ENCODE peak calls at places on chromosomes 4 and X, in seven cellular contexts. R is DND-41, X is AG04449, K is upper lobe of left lung, S is heart right ventricle, F is brain microvascular endothelial cell, Z is fibroblast of the aortic adventitia. O is an unnamed sample.

GRCh38 chr4:122453384-122454000 is 3.0 kb downstream of the IL2 start:
- DNase-seq in R (no peak), X (no peak), K (no peak), S (no peak), F (no peak), Z (no peak), O (no peak)

GRCh38 chrX:69293776-69294601 is 128.7 kb upstream of the PJA1 start:
- DNase-seq in R (peak), X (no peak), K (no peak), S (no peak), F (no peak), Z (no peak), O (no peak)

GRCh38 chr4:120636120-120636630 is 286.4 kb downstream of the PRDM5 start:
- DNase-seq in R (no peak), X (no peak), K (no peak), S (no peak), F (no peak), Z (no peak), O (no peak)

GRCh38 chr4:99099311-99099710 is 10.7 kb upstream of the ADH5 start:
- DNase-seq in R (no peak), X (no peak), K (no peak), S (no peak), F (no peak), Z (no peak), O (no peak)

GRCh38 chr4:174521800-174522182 is 497 bp downstream of the HPGD start:
- DNase-seq in R (no peak), X (no peak), K (peak), S (no peak), F (no peak), Z (no peak), O (no peak)

GRCh38 chr4:152479428-152480026 is 56.4 kb downstream of the FBXW7 start:
- DNase-seq in R (no peak), X (no peak), K (no peak), S (no peak), F (peak), Z (peak), O (no peak)

GRCh38 chr4:174717788-174718187 is 111.3 kb downstream of the GLRA3 start:
- DNase-seq in R (no peak), X (no peak), K (no peak), S (no peak), F (no peak), Z (no peak), O (no peak)

GRCh38 chrX:15570145-15570544 is 30.6 kb downstream of the ACE2 start:
- DNase-seq in R (no peak), X (no peak), K (no peak), S (no peak), F (no peak), Z (no peak), O (no peak)

GRCh38 chr4:8192748-8193738 is 6.0 kb upstream of the SH3TC1 start:
- DNase-seq in R (peak), X (no peak), K (peak), S (no peak), F (peak), Z (peak), O (peak)

GRCh38 chr4:8534601-8535000 is 45.6 kb upstream of the GPR78 start:
- DNase-seq in R (no peak), X (no peak), K (no peak), S (no peak), F (no peak), Z (no peak), O (no peak)

DNA sequence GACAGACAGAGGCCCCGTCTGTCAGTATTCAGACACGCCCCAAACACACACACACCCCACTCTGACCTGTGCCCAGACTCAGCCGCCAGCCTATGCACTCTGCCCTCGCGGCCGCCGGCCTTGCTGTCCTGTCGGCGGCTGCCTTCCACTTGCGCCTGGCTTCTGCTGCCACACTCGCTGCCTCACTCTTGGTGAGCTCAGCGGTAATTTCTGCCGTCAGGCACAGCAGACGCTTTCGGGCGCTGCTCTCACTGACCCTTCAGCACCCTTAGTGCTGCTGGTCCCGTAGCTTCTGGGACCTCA is 10.3 kb downstream of the PIGG start:
- DNase-seq in R (no peak), X (no peak), K (no peak), S (no peak), F (no peak), Z (no peak), O (no peak)
- TF ChIP-seq CTCF in R (no peak), X (no peak), K (no peak), S (no peak), F (no peak), Z (no peak), O (no peak)

GRCh38 chrX:19121466-19121865 is 802 bp downstream of the ADGRG2 start:
- DNase-seq in R (no peak), X (no peak), K (no peak), S (no peak), F (no peak), Z (no peak), O (no peak)

GRCh38 chrX:19121898-19122640 is at the start of gene ADGRG2:
- DNase-seq in R (no peak), X (no peak), K (peak), S (peak), F (no peak), Z (peak), O (no peak)

GRCh38 chrX:19127649-19128168 is 5.4 kb upstream of the ADGRG2 start:
- DNase-seq in R (no peak), X (no peak), K (no peak), S (no peak), F (peak), Z (peak), O (no peak)

GRCh38 chrX:19122641-19123009 is 357 bp upstream of the ADGRG2 start:
- DNase-seq in R (no peak), X (no peak), K (no peak), S (no peak), F (no peak), Z (no peak), O (no peak)
- H3K4me3 ChIP-seq in R (no peak), X (no peak), K (peak), S (no peak), F (no peak), Z (no peak), O (no peak)

GRCh38 chr4:96352051-96352517 is 512.2 kb downstream of the PDHA2 start:
- DNase-seq in R (peak), X (no peak), K (no peak), S (no peak), F (peak), Z (no peak), O (peak)
- TF ChIP-seq CTCF in R (peak), X (no peak), K (no peak), S (peak), F (peak), Z (no peak), O (peak)

GRCh38 chr4:138561276-138561880 is 319.2 kb upstream of the SLC7A11 start:
- DNase-seq in R (no peak), X (no peak), K (no peak), S (no peak), F (no peak), Z (no peak), O (no peak)
- H3K4me3 ChIP-seq in R (no peak), X (no peak), K (no peak), S (no peak), F (no peak), Z (no peak), O (no peak)

DNA sequence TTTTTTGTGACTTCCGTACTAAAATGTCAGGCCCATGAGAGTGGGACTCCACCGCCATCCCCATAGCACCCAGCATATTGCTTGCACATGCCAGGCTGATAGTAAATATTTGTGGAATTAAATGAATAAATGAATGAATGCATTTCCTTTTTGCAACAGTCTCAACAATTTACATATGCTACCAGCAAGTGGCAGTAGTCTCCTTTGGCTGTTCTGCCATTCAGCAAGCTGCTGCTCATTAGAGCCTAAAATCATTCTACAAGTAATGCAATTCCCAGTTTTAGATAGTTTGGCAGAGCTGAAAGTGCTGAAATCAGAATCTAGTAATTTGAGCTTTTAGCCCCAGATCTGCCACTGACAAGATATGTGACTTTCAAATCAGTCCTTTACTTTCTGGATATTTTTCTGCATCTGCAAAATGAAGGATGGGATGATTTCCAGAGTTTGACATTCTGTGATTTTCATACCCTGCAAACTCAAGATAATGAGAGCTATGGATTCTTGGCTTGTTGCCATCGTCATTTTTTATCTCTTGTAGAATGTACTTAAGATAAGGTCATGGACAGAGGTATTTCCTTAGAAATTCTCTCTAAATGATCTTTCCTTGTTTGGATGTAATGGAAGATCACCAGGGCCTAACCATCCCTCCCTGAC is 35.7 kb upstream of the INTS6L start:
- DNase-seq in R (peak), X (peak), K (no peak), S (no peak), F (peak), Z (peak), O (peak)
- TF ChIP-seq CTCF in R (peak), X (peak), K (peak), S (peak), F (peak), Z (peak), O (peak)

GRCh38 chr4:74932832-74933561 is at the start of gene PARM1:
- DNase-seq in R (no peak), X (no peak), K (peak), S (peak), F (peak), Z (peak), O (peak)
- H3K4me3 ChIP-seq in R (no peak), X (peak), K (peak), S (peak), F (peak), Z (peak), O (peak)

GRCh38 chrX:39652336-39652735 is 445.4 kb downstream of the BCOR start:
- DNase-seq in R (peak), X (no peak), K (no peak), S (no peak), F (no peak), Z (peak), O (peak)
- TF ChIP-seq CTCF in R (peak), X (peak), K (peak), S (peak), F (peak), Z (peak), O (peak)

DNA sequence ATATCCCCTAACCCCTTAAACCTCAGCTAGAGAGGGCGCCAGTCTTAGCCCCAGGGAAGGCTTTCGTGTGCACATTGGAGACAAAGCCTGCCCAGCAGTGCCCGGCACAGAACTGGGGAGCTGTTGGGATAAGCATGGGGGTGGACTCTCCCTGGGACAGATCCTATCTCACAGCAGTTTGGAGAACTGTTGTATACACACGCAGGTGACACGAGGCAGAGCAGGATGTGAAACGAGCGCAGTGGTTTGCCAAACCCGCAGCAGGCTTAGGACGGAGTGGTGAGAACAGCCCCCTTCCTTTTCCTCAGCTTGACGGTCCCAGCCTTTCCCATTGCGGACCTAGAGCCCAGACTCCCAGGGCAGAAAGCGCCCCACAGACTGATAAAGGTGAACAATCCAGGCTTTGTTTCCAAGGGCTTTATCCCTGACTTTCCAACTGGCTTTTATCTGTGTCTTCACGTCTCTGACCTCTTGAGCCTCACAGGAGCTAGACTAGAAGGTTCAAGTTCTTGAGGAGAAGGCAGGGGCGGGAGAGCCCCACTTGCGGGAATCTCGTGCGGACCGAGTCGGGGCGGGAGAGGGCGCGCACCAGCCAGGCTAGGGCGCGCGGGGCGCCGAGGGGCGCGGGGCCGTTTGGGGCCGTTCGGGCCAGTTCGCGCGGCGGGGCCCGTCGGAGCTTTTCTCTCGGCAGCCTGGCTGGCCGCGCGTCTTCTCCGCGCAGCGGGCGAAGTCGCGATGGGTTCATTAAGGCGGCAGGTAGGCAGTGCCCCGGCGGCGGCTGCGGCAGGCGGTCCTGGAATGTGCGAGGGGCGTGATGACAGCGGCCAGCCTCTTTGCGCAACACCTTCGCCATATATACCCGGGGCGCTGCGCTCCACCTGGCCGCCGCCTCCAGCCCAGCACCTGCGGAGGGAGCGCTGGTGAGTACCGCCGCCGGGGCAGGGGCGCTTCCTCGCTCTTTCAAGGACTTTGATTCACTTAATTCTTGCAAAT is at the start of gene SLC34A2:
- DNase-seq in R (no peak), X (no peak), K (peak), S (no peak), F (no peak), Z (no peak), O (no peak)
- H3K4me3 ChIP-seq in R (no peak), X (no peak), K (peak), S (no peak), F (no peak), Z (no peak), O (no peak)

DNA sequence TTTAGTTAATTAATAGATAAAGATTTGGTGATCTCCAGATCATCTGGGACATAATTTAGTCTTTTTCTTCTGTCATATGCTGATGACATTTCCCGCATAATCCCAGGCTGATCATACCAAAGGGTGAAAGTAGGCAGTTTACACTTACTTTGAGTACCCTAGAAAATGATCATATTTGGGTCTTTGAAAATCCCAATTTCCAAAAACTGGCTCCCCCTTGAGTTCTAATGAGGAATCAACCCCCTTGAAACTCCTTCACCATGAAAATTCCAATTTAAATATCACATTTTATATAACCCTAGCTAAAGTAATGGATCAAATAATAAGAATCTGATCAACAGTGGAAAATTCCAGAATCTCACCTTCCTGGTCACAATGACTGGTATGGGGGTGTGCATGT is 223.4 kb downstream of the NAF1 start:
- DNase-seq in R (no peak), X (no peak), K (no peak), S (no peak), F (no peak), Z (no peak), O (no peak)
- TF ChIP-seq CTCF in R (no peak), X (no peak), K (no peak), S (no peak), F (no peak), Z (no peak), O (peak)

GRCh38 chr4:173505924-173506779 is 23.9 kb downstream of the HAND2 start:
- DNase-seq in R (peak), X (no peak), K (peak), S (peak), F (peak), Z (peak), O (peak)
- H3K4me3 ChIP-seq in R (no peak), X (no peak), K (peak), S (peak), F (peak), Z (no peak), O (no peak)

O was measured in GM12865.